ENCODE peak calls at places on chromosomes 4 and X, in eight cellular contexts. D is HTR-8/SVneo; K is effector CD4-positive, alpha-beta T cell; P is left ventricle myocardium superior; A is left cardiac atrium; X is activated T-helper 1 cell treated with anti-CD3 and anti-CD28 coated beads, Interleukin-2, amount 50 U/mL, for 16 hours; S is activated CD8-positive, alpha-beta memory T cell treated with anti-CD3 and anti-CD28 coated beads for 24 hours; R is dermis microvascular lymphatic vessel endothelial cell. Z is an unnamed sample.

GRCh38 chr4:10063544-10064300 is 42.4 kb upstream of the SLC2A9 start:
- DNase-seq in D (peak), P (peak), S (no peak), R (peak), A (peak), X (no peak), K (no peak), Z (peak)

GRCh38 chr4:101191302-101192098 is 155.8 kb downstream of the PPP3CA start:
- DNase-seq in K (no peak), S (no peak), P (peak), D (no peak), X (no peak), A (peak), R (peak), Z (peak)

GRCh38 chr4:28469886-28470285 is 1609.2 kb downstream of the STIM2 start:
- DNase-seq in P (no peak), D (no peak), S (no peak), X (no peak), R (no peak), A (no peak), K (no peak), Z (no peak)

GRCh38 chr4:76293705-76294274 is 12.7 kb upstream of the STBD1 start:
- DNase-seq in D (no peak), K (no peak), P (no peak), S (no peak), X (no peak), R (no peak), A (no peak), Z (no peak)

GRCh38 chr4:149280886-149281285 is 534.8 kb downstream of the IQCM start:
- DNase-seq in A (no peak), K (no peak), X (no peak), R (no peak), D (no peak), P (no peak), S (no peak), Z (no peak)

GRCh38 chr4:166980419-166980818 is 253.9 kb downstream of the SPOCK3 start:
- DNase-seq in D (no peak), S (no peak), X (no peak), R (no peak), K (no peak), P (no peak), A (no peak), Z (no peak)

GRCh38 chr4:3321295-3321889 is 28.6 kb downstream of the RGS12 start:
- DNase-seq in R (no peak), X (no peak), K (no peak), D (no peak), P (peak), A (peak), S (no peak), Z (peak)

GRCh38 chr4:102449751-102450352 is 51.3 kb upstream of the NFKB1 start:
- DNase-seq in R (peak), A (no peak), K (peak), D (peak), P (no peak), S (no peak), X (peak), Z (no peak)

GRCh38 chr4:136651932-136652331 is 880.4 kb downstream of the PCDH18 start:
- DNase-seq in K (no peak), P (no peak), D (no peak), R (no peak), A (no peak), S (no peak), X (no peak), Z (no peak)

GRCh38 chrX:2782171-2782570 is 30.3 kb downstream of the XG start:
- DNase-seq in A (no peak), S (no peak), P (no peak), K (no peak), X (no peak), D (no peak), R (no peak), Z (no peak)

GRCh38 chr4:75686346-75686745 is 13.1 kb upstream of the G3BP2 start:
- DNase-seq in S (no peak), R (no peak), D (no peak), P (no peak), K (no peak), X (no peak), A (no peak), Z (no peak)

GRCh38 chrX:150167482-150168324 is 195.4 kb upstream of the MAMLD1 start:
- DNase-seq in S (no peak), P (no peak), X (no peak), D (no peak), A (no peak), R (no peak), K (no peak), Z (no peak)

GRCh38 chr4:184408021-184408710 is 66.2 kb downstream of the IRF2 start:
- DNase-seq in X (no peak), S (no peak), A (no peak), P (no peak), K (no peak), D (peak), R (no peak), Z (no peak)

GRCh38 chr4:106869551-106869950 is 166.6 kb downstream of the DKK2 start:
- DNase-seq in A (no peak), K (no peak), R (no peak), X (no peak), P (no peak), S (no peak), D (no peak), Z (no peak)

GRCh38 chrX:9285342-9285771 is 179.5 kb upstream of the TBL1X start:
- DNase-seq in R (peak), S (peak), P (no peak), X (peak), D (no peak), A (no peak), K (no peak), Z (no peak)

GRCh38 chr4:168876106-168876505 is 133.9 kb downstream of the CBR4 start:
- DNase-seq in A (no peak), P (no peak), K (no peak), S (no peak), R (no peak), X (no peak), D (no peak), Z (no peak)

GRCh38 chr4:156889616-156890594 is 81.7 kb downstream of the PDGFC start:
- DNase-seq in D (no peak), P (peak), A (peak), X (no peak), R (peak), S (no peak), K (no peak), Z (peak)

GRCh38 chrX:151711787-151712186 is 4.0 kb upstream of the FATE1 start:
- DNase-seq in K (no peak), R (no peak), D (no peak), S (no peak), P (no peak), A (no peak), X (no peak), Z (no peak)

GRCh38 chr4:115562506-115562905 is 449.1 kb upstream of the NDST4 start:
- DNase-seq in P (no peak), A (no peak), D (no peak), X (no peak), S (no peak), K (no peak), R (no peak), Z (no peak)

GRCh38 chrX:69068295-69069085 is 96.8 kb downstream of the PJA1 start:
- DNase-seq in R (no peak), S (no peak), X (no peak), D (no peak), K (no peak), A (no peak), P (no peak), Z (no peak)

GRCh38 chrX:33175201-33175600 is 36.1 kb downstream of the DMD start:
- DNase-seq in S (no peak), A (no peak), X (no peak), R (no peak), K (no peak), P (no peak), D (no peak), Z (no peak)

GRCh38 chrX:68677998-68678397 is 30.5 kb downstream of the STARD8 start:
- DNase-seq in D (no peak), S (no peak), A (no peak), P (no peak), R (no peak), K (no peak), X (no peak), Z (no peak)

Z was measured in heart right ventricle.